ENCODE peak calls at places on chromosomes 6 and 20, in five cellular contexts. One of them, this sample, is unnamed.

GRCh38 chr6:11096109-11096508 is 2.5 kb downstream of the SMIM13 start:
- DNase-seq in stomach: no peak
- DNase-seq in body of pancreas: peak; percentile 20
- DNase-seq in A549: peak; percentile 78
- DNase-seq in ovary: no peak
- DNase-seq in this sample: no peak

GRCh38 chr6:87789198-87789899 is 87.3 kb upstream of the AKIRIN2 start:
- DNase-seq in stomach: no peak
- DNase-seq in body of pancreas: no peak
- DNase-seq in A549: peak; percentile 90
- DNase-seq in ovary: no peak
- DNase-seq in this sample: peak; percentile 66

GRCh38 chr6:126618639-126619331 is 278.9 kb downstream of the CENPW start:
- DNase-seq in stomach: no peak
- DNase-seq in body of pancreas: no peak
- DNase-seq in A549: no peak
- DNase-seq in ovary: no peak
- DNase-seq in this sample: no peak

GRCh38 chr6:1263039-1263849 is 48.7 kb upstream of the FOXQ1 start:
- DNase-seq in stomach: no peak
- DNase-seq in body of pancreas: no peak
- DNase-seq in A549: peak; percentile 28
- DNase-seq in ovary: no peak
- DNase-seq in this sample: no peak

GRCh38 chr6:157838718-157839430 is 15.8 kb downstream of the SNX9 start:
- DNase-seq in stomach: no peak
- DNase-seq in body of pancreas: no peak
- DNase-seq in A549: no peak
- DNase-seq in ovary: no peak
- DNase-seq in this sample: no peak

GRCh38 chr20:38311100-38311499 is 7.1 kb downstream of the BPI start:
- DNase-seq in stomach: no peak
- DNase-seq in body of pancreas: no peak
- DNase-seq in A549: no peak
- DNase-seq in ovary: no peak
- DNase-seq in this sample: no peak

GRCh38 chr20:1934162-1934561 is 39.0 kb downstream of the SIRPA start:
- DNase-seq in stomach: no peak
- DNase-seq in body of pancreas: no peak
- DNase-seq in A549: no peak
- DNase-seq in ovary: no peak
- DNase-seq in this sample: no peak

GRCh38 chr6:84411060-84411629 is 183.7 kb upstream of the CEP162 start:
- DNase-seq in stomach: no peak
- DNase-seq in body of pancreas: no peak
- DNase-seq in A549: peak; percentile 4
- DNase-seq in ovary: no peak
- DNase-seq in this sample: no peak

GRCh38 chr20:57686931-57687652 is 22.7 kb downstream of the PMEPA1 start:
- DNase-seq in stomach: peak; percentile 35
- DNase-seq in body of pancreas: no peak
- DNase-seq in A549: no peak
- DNase-seq in ovary: no peak
- DNase-seq in this sample: no peak

GRCh38 chr6:124536157-124536556 is 426.1 kb upstream of the RNF217 start:
- DNase-seq in stomach: no peak
- DNase-seq in body of pancreas: no peak
- DNase-seq in A549: no peak
- DNase-seq in ovary: no peak
- DNase-seq in this sample: no peak

GRCh38 chr6:95017922-95018321 is 559.4 kb upstream of the MANEA start:
- DNase-seq in stomach: no peak
- DNase-seq in body of pancreas: no peak
- DNase-seq in A549: no peak
- DNase-seq in ovary: no peak
- DNase-seq in this sample: no peak

GRCh38 chr6:104483225-104483834 is 376.4 kb downstream of the HACE1 start:
- DNase-seq in stomach: no peak
- DNase-seq in body of pancreas: no peak
- DNase-seq in A549: peak; percentile 14
- DNase-seq in ovary: no peak
- DNase-seq in this sample: no peak

DNA sequence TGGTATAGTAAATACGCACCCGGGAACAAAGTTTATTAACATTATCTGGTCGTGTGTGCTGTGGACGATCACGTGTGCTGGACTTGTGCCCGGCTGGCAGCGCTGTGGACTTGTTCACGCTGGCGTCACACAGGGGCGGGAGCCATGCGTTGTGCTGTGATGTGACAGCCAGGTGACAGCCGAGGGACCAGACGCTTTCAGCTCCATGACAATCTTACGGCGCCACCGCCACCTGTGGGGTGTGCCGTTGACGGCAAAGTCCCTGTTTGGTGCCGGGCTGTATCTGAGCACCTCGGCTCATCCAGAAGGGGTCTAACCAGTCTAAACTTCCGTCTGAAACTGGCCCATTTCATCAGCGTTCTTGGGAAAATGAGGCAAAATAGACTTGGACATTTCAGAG is 25.2 kb downstream of the DLL1 start:
- DNase-seq in stomach: peak; percentile 95
- DNase-seq in body of pancreas: peak; percentile 93
- DNase-seq in A549: no peak
- DNase-seq in ovary: no peak
- DNase-seq in this sample: peak; percentile 92
- H3K27ac ChIP-seq in stomach: peak overlapping the region; percentile 69
- H3K27ac ChIP-seq in body of pancreas: peak overlapping the region; percentile 85
- H3K27ac ChIP-seq in A549: no peak overlapping the region
- H3K27ac ChIP-seq in ovary: no peak overlapping the region
- H3K27ac ChIP-seq in this sample: no peak overlapping the region

GRCh38 chr20:35489717-35490116 is 34.3 kb downstream of the CEP250 start:
- DNase-seq in stomach: no peak
- DNase-seq in body of pancreas: no peak
- DNase-seq in A549: no peak
- DNase-seq in ovary: no peak
- DNase-seq in this sample: peak; percentile 24

GRCh38 chr20:35492352-35492751 is 37.0 kb downstream of the CEP250 start:
- DNase-seq in stomach: no peak
- DNase-seq in body of pancreas: no peak
- DNase-seq in A549: no peak
- DNase-seq in ovary: no peak
- DNase-seq in this sample: no peak

GRCh38 chr20:35491823-35492222 is 36.4 kb downstream of the CEP250 start:
- DNase-seq in stomach: no peak
- DNase-seq in body of pancreas: no peak
- DNase-seq in A549: no peak
- DNase-seq in ovary: no peak
- DNase-seq in this sample: no peak

GRCh38 chr20:35487479-35487878 is 32.1 kb downstream of the CEP250 start:
- DNase-seq in stomach: no peak
- DNase-seq in body of pancreas: no peak
- DNase-seq in A549: no peak
- DNase-seq in ovary: no peak
- DNase-seq in this sample: peak; percentile 15

DNA sequence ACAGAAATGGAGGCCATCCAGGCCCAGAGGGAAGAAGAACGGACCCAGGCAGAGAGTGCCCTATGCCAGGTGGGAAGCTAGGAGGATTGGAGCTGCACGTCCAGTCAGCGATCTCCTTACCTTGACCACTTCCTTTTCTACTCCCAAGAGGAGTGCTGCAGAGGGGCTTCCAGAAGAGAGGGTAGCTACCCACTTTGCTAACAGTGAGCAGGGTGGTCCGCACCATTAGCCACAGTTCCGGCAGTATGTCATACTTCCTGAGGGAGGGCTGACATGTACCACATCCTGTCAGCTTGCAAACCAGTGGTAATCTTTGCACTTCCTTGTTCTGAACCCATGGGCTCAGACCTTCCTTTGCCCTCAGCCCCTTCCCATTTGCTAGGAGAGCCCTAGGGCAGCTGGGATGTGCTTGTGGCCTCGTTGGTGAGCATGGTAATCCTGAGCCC is 35.4 kb downstream of the CEP250 start:
- DNase-seq in stomach: no peak
- DNase-seq in body of pancreas: no peak
- DNase-seq in A549: no peak
- DNase-seq in ovary: no peak
- DNase-seq in this sample: peak; percentile 81
- TF ChIP-seq POLR2A in stomach: no peak
- TF ChIP-seq POLR2A in body of pancreas: no peak
- TF ChIP-seq POLR2A in A549: no peak
- TF ChIP-seq POLR2A in ovary: no peak
- TF ChIP-seq POLR2A in this sample: no peak

GRCh38 chr6:29924731-29925130 is 17.6 kb upstream of the HLA-A start:
- DNase-seq in stomach: no peak
- DNase-seq in body of pancreas: no peak
- DNase-seq in A549: no peak
- DNase-seq in ovary: no peak
- DNase-seq in this sample: no peak

GRCh38 chr6:29926081-29926794 is 16.1 kb upstream of the HLA-A start:
- DNase-seq in stomach: no peak
- DNase-seq in body of pancreas: peak; percentile 26
- DNase-seq in A549: no peak
- DNase-seq in ovary: peak; percentile 49
- DNase-seq in this sample: peak; percentile 71

GRCh38 chr6:29925341-29926080 is 16.8 kb upstream of the HLA-A start:
- DNase-seq in stomach: no peak
- DNase-seq in body of pancreas: no peak
- DNase-seq in A549: no peak
- DNase-seq in ovary: no peak
- DNase-seq in this sample: no peak

GRCh38 chr6:29926795-29927427 is 15.4 kb upstream of the HLA-A start:
- DNase-seq in stomach: peak; percentile 84
- DNase-seq in body of pancreas: peak; percentile 64
- DNase-seq in A549: peak; percentile 18
- DNase-seq in ovary: peak; percentile 82
- DNase-seq in this sample: no peak

GRCh38 chr6:29927841-29928388 is 14.4 kb upstream of the HLA-A start:
- DNase-seq in stomach: no peak
- DNase-seq in body of pancreas: no peak
- DNase-seq in A549: no peak
- DNase-seq in ovary: no peak
- DNase-seq in this sample: no peak
- H3K4me3 ChIP-seq in stomach: no peak overlapping the region
- H3K4me3 ChIP-seq in body of pancreas: no peak overlapping the region
- H3K4me3 ChIP-seq in A549: no peak overlapping the region
- H3K4me3 ChIP-seq in ovary: no peak overlapping the region
- H3K4me3 ChIP-seq in this sample: no peak overlapping the region

GRCh38 chr6:109453594-109454482 is 1.7 kb downstream of the MICAL1 start:
- DNase-seq in stomach: no peak
- DNase-seq in body of pancreas: no peak
- DNase-seq in A549: no peak
- DNase-seq in ovary: no peak
- DNase-seq in this sample: no peak
- H3K27ac ChIP-seq in stomach: no peak overlapping the region
- H3K27ac ChIP-seq in body of pancreas: no peak overlapping the region
- H3K27ac ChIP-seq in A549: no peak overlapping the region
- H3K27ac ChIP-seq in ovary: no peak overlapping the region
- H3K27ac ChIP-seq in this sample: peak overlapping the region; percentile 93

DNA sequence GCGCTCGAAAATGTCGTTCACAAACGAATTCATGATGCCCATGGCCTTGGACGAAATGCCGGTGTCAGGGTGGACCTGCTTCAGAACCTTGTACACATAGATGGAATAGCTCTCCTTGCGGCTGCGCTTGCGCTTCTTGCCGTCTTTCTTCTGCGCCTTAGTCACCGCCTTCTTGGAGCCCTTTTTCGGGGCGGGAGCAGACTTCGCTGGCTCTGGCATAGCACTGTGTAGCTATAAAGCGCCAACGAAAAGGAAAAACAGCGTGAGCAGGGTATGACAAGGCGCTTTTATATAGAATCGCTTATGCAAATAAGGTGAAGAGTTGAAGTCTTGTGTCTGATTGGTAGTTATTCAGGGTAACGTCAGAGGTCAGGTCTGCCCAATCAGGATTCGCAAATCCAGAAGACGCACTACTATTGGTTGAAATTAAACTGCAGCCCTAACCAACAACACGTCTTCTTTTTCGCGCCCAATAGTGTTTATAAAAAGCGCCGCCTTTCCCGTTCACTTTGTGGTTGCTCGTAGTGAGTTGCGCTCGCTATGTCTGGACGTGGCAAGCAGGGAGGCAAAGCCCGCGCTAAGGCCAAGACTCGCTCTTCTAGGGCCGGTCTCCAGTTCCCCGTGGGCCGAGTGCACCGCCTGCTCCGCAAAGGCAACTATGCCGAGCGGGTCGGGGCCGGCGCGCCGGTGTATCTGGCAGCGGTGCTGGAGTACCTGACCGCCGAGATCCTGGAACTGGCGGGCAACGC is 114.8 kb upstream of the PRSS16 start:
- DNase-seq in stomach: peak; percentile 87
- DNase-seq in body of pancreas: peak; percentile 84
- DNase-seq in A549: peak; percentile 99
- DNase-seq in ovary: peak; percentile 75
- DNase-seq in this sample: peak; percentile 95
- TF ChIP-seq POLR2A in stomach: no peak
- TF ChIP-seq POLR2A in body of pancreas: peak; percentile 42
- TF ChIP-seq POLR2A in A549: peak; percentile 96
- TF ChIP-seq POLR2A in ovary: peak; percentile 68
- TF ChIP-seq POLR2A in this sample: peak; percentile 98

This sample was measured in Peyer's patch.